ENCODE peak calls at places on chromosomes 13 and 19, in seven cellular contexts. T is cardiac muscle cell; P is tibial artery; H is testis; R is CD8-positive, alpha-beta T cell; Q is effector memory CD4-positive, alpha-beta T cell; W is SJSA1. L is an unnamed sample.

GRCh38 chr13:50081106-50081898 is 66.1 kb downstream of the KCNRG start:
- DNase-seq in T (peak; percentile 76), H (peak; percentile 72), Q (peak; percentile 11), P (peak; percentile 80), R (peak; percentile 52), W (peak; percentile 66), L (peak; percentile 80)

GRCh38 chr13:79684426-79684825 is 203.5 kb downstream of the NDFIP2 start:
- DNase-seq in P (no peak), W (no peak), Q (no peak), T (no peak), R (no peak), H (no peak), L (no peak)

GRCh38 chr19:39676004-39676403 is 20.3 kb downstream of the LGALS16 start:
- DNase-seq in W (no peak), T (no peak), P (no peak), R (no peak), H (no peak), Q (no peak), L (no peak)

GRCh38 chr19:746208-746819 is 4.6 kb upstream of the MISP start:
- DNase-seq in T (no peak), H (no peak), Q (no peak), P (no peak), W (no peak), R (no peak), L (no peak)

GRCh38 chr13:21079206-21079605 is 17.8 kb upstream of the LATS2 start:
- DNase-seq in W (no peak), T (no peak), R (no peak), Q (no peak), P (no peak), H (no peak), L (no peak)

GRCh38 chr13:75357576-75358295 is 124.2 kb downstream of the TBC1D4 start:
- DNase-seq in P (no peak), H (peak; percentile 49), Q (peak; percentile 10), W (peak; percentile 84), R (peak; percentile 28), T (peak; percentile 37), L (no peak)

GRCh38 chr19:41945135-41945766 is 13.9 kb downstream of the RABAC1 start:
- DNase-seq in H (no peak), T (no peak), P (no peak), W (no peak), Q (peak; percentile 90), R (peak; percentile 91), L (peak; percentile 23)

GRCh38 chr13:97945792-97946419 is 7.6 kb upstream of the IPO5 start:
- DNase-seq in H (no peak), Q (no peak), P (no peak), T (no peak), R (no peak), W (peak; percentile 79), L (no peak)

GRCh38 chr13:50424993-50425392 is 409.7 kb downstream of the KCNRG start:
- DNase-seq in W (no peak), T (no peak), R (no peak), Q (no peak), H (no peak), P (no peak), L (no peak)

GRCh38 chr13:32300406-32300805 is 14.8 kb downstream of the ZAR1L start:
- DNase-seq in T (no peak), H (no peak), P (no peak), Q (no peak), W (no peak), R (no peak), L (no peak)

GRCh38 chr13:45339867-45340266 is 1.1 kb downstream of the TPT1 start:
- DNase-seq in R (no peak), Q (no peak), P (no peak), H (no peak), W (no peak), T (no peak), L (no peak)

GRCh38 chr13:32225494-32225931 is 89.7 kb downstream of the ZAR1L start:
- DNase-seq in P (no peak), H (no peak), R (no peak), W (peak; percentile 53), Q (no peak), T (no peak), L (no peak)

GRCh38 chr13:29737061-29737460 is 113.4 kb downstream of the UBL3 start:
- DNase-seq in Q (no peak), T (no peak), R (no peak), W (no peak), H (no peak), P (no peak), L (no peak)

GRCh38 chr13:29730253-29730652 is 120.2 kb downstream of the UBL3 start:
- DNase-seq in Q (no peak), R (no peak), T (no peak), P (no peak), W (no peak), H (no peak), L (no peak)

DNA sequence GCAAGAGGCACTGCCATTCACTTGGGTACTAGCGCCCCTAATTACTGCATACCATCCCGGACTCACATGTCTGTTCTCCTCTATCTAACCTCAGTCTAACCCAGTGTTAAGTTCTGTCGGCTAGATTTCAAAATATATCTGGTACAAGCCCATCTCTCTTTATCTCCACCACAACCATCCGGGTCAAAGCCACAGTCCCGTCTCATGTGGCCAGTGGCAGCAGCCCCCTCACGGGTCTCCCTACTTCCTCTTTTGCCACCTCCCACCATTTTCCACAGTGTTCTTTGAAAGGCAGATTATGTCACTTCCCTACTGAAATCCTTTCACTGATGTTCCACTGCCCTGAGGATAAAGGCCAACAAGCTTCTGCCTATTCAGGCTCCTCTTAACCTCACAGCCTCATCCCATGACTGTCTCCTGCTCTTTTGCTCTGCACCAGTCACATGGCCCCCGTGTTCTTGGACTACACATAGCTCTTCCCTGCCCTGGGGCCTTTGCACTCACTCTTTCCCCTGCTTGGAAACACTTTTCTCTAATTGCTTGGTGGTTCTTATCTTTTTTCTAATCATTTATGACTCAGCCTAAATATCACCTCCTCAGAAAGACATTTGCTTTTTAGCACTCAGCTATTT is 117.2 kb downstream of the UBL3 start:
- DNase-seq in P (no peak), T (no peak), H (no peak), R (no peak), Q (no peak), W (no peak), L (no peak)
- H3K4me3 ChIP-seq in P (no peak overlapping the region), T (no peak overlapping the region), H (no peak overlapping the region), R (no peak overlapping the region), Q (no peak overlapping the region), W (no peak overlapping the region), L (no peak overlapping the region)

DNA sequence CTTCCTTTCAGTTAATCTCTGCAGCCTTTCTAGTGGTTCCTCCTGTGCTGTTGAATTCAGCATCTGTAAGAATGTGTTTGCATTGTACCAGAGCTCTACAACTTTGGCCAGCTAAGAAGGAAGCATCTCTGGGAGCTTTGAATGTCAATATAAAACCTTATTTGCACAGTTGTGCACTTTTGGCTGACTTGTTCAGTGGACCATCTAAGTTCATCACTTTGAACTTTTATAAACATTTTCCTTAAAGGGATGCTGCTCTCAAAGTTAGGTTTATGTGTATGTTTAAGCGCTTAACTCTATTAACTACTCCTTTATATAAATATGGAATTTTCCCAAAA is 15.6 kb downstream of the POLR1D start:
- DNase-seq in W (no peak), Q (no peak), R (no peak), H (no peak), P (no peak), T (no peak), L (no peak)
- H3K4me1 ChIP-seq in W (no peaks in the 10 kb centered on the region), Q (no peaks in the 10 kb centered on the region), R (peaks cover 10% of the 10 kb centered on the region), H (peaks cover 8% of the 10 kb centered on the region), P (peaks cover 17% of the 10 kb centered on the region), T (peaks cover 16% of the 10 kb centered on the region), L (peaks cover 7% of the 10 kb centered on the region)

GRCh38 chr13:58397596-58398387 is 766.2 kb downstream of the PCDH17 start:
- DNase-seq in T (no peak), W (no peak), H (no peak), R (no peak), P (no peak), Q (no peak), L (peak; percentile 41)

DNA sequence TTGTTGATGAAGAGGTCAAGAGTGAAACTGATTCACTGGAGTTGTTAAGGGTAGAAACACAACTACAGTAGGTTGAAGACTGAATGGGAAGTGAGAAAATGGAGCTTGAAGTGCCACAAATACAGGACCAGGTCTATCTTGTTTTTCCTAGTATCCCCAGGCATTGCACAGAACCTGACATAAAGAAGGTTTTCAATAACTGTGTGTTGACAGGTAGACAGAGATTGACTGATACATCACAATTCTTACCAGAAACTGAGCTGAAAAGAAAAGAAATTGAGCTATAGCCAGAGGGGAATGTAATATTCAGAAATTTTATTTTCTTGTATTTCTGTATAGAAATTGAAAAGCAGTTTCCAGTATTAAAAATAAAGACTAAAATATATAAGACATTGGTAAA is 767.7 kb downstream of the PCDH17 start:
- DNase-seq in W (no peak), T (no peak), R (no peak), Q (no peak), P (no peak), H (no peak), L (no peak)
- H3K4me3 ChIP-seq in W (no peak overlapping the region), T (no peak overlapping the region), R (no peak overlapping the region), Q (no peak overlapping the region), P (no peak overlapping the region), H (no peak overlapping the region), L (no peak overlapping the region)

DNA sequence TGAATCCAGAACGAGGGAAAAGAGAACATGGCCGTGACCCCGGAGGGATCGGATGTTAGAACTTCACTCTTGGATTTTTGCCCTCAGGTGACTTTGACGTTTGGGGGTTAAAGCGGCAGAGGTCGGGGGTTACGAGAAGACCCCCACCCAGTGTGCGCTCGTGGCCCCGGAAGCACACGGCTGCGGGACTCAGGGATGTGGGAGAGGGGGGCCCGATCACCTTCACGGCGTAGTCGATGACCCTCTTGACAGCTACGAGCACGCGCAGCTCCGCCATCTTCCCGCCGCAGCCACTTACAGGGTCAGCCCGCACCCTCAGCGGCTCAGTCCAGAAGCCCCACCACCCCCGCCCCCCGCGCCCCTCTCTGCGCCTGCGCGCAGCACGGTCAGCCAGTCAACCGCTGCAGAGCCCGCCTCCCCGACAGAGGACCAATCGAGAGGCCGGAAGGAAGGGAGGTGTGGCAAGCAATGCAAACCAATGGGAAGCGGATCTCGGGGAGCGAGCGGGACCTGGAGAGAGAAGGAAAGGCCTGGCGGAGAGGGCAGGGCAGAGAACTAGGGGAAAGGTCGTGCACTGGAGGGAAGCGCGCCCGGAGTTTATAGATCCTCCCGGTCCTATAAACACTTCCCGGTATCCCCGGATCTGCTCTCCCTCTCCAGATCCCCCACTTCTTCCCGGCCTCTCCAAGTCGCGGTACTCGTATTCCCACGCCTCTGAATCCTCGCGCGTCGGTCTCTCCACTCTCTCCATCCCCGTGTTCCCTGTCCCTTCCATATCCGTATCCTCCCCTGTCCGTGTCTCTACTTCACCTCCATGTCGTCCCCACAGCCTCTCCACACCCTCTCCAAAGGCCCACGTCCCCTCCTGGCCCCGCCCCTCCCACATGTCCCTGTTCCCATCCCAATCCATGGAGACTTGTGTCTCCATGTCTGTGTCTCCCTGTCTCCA is at the start of gene ETFB:
- DNase-seq in Q (peak; percentile 85), T (peak; percentile 99), W (peak; percentile 99), R (peak; percentile 93), P (peak; percentile 100), H (peak; percentile 99), L (peak; percentile 99)
- H3K4me1 ChIP-seq in Q (peaks cover 32% of the 10 kb centered on the region), T (peaks cover 8% of the 10 kb centered on the region), W (peaks cover 53% of the 10 kb centered on the region), R (peaks cover 56% of the 10 kb centered on the region), P (peaks cover 34% of the 10 kb centered on the region), H (peaks cover 14% of the 10 kb centered on the region), L (peaks cover 10% of the 10 kb centered on the region)

DNA sequence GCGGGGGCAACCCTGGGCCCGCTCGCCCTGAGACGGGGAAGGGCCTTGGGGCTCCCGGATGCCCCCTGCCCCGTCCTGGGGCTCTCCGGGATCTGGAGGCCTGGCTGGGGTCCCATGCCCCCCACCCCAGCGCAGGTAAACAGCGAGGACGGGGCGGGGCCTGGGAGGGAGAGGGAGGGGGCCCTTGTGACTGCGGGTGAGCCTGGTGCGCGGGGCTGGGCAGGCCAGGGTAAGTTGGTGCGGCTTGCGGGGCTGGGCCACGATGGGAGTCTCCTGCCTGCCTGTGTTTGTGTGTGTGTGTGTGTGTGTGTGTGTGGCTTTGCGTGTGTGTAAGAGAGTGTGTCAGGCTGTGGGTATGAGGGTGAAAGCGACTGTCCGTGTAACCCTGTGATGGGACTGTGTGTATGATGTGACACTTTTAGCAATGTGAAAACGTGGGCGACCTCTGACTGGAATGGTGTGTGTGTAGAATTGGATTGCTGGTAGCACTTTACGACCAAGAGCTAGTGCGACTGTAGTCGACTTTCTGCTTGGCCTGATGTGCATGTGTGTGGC is 426 bp downstream of the KLC3 start:
- DNase-seq in P (no peak), H (no peak), R (no peak), W (no peak), T (no peak), Q (no peak), L (no peak)
- H3K4me3 ChIP-seq in P (no peak overlapping the region), H (peak overlapping the region; percentile 43), R (peak overlapping the region; percentile 23), W (peak overlapping the region; percentile 20), T (peak overlapping the region; percentile 44), Q (no peak overlapping the region), L (peak overlapping the region; percentile 26)

L was measured in right cardiac atrium.